ENCODE peak calls at places on chromosomes 1 and 21, in four cellular contexts. E is H54; S is omental fat pad; V is stimulated activated CD4-positive, alpha-beta T cell treated with anti-CD3 and anti-CD28 coated beads, Interleukin-1b, Interleukin-23, amount 100 ng/mL, for 24 hours. W is an unnamed sample.

GRCh38 chr1:244794071-244794470 is 41.4 kb upstream of the COX20 start:
- DNase-seq in V (no peak), E (no peak), S (no peak), W (no peak)

GRCh38 chr1:9872430-9873165 is 37.5 kb downstream of the CTNNBIP1 start:
- DNase-seq in E (peak), V (no peak), S (no peak), W (no peak)

GRCh38 chr1:211247921-211248320 is 11.2 kb upstream of the RCOR3 start:
- DNase-seq in E (no peak), S (no peak), V (no peak), W (no peak)

GRCh38 chr1:3471356-3472087 is 17.1 kb downstream of the ARHGEF16 start:
- DNase-seq in S (no peak), V (no peak), E (no peak), W (peak)

GRCh38 chr21:41616063-41616591 is 108.2 kb upstream of the TMPRSS2 start:
- DNase-seq in V (no peak), S (no peak), E (peak), W (no peak)

GRCh38 chr1:100394286-100394685 is 42.0 kb downstream of the CDC14A start:
- DNase-seq in V (no peak), E (no peak), S (no peak), W (no peak)

GRCh38 chr21:29523646-29524045 is 224.9 kb downstream of the BACH1 start:
- DNase-seq in S (no peak), V (no peak), E (no peak), W (no peak)

GRCh38 chr1:232499151-232499550 is 130.8 kb downstream of the SIPA1L2 start:
- DNase-seq in V (no peak), S (no peak), E (no peak), W (no peak)

GRCh38 chr21:16838330-16838729 is 674.5 kb upstream of the CXADR start:
- DNase-seq in V (no peak), S (no peak), E (no peak), W (no peak)

GRCh38 chr21:34545079-34545884 is 33.3 kb upstream of the KCNE1 start:
- DNase-seq in E (peak), S (no peak), V (no peak), W (peak)

GRCh38 chr1:223445402-223445801 is 52.2 kb downstream of the CCDC185 start:
- DNase-seq in E (no peak), V (no peak), S (no peak), W (no peak)

GRCh38 chr1:220775238-220775853 is 11.4 kb upstream of the MTARC1 start:
- DNase-seq in V (peak), E (peak), S (no peak), W (peak)

GRCh38 chr1:19222979-19223824 is 13.1 kb upstream of the UBR4 start:
- DNase-seq in E (peak), S (no peak), V (no peak), W (no peak)

GRCh38 chr1:203158967-203159665 is 16.5 kb downstream of the MYBPH start:
- DNase-seq in E (no peak), V (no peak), S (no peak), W (no peak)

GRCh38 chr21:15992171-15992570 is 262.4 kb downstream of the USP25 start:
- DNase-seq in V (no peak), S (no peak), E (peak), W (no peak)

GRCh38 chr1:91809267-91809666 is 76.7 kb downstream of the TGFBR3 start:
- DNase-seq in S (no peak), E (no peak), V (no peak), W (no peak)

GRCh38 chr21:45449658-45450502 is 44.9 kb downstream of the COL18A1 start:
- DNase-seq in E (no peak), S (no peak), V (no peak), W (no peak)

GRCh38 chr1:6519935-6520621 is 28.6 kb upstream of the PLEKHG5 start:
- DNase-seq in S (no peak), E (peak), V (no peak), W (no peak)

GRCh38 chr1:30888391-30888790 is 20.2 kb downstream of the SDC3 start:
- DNase-seq in E (no peak), S (no peak), V (no peak), W (no peak)

GRCh38 chr1:184019506-184019905 is 18.0 kb downstream of the COLGALT2 start:
- DNase-seq in E (no peak), V (no peak), S (no peak), W (no peak)

GRCh38 chr1:1024421-1025415 is 4.8 kb downstream of the AGRN start:
- DNase-seq in V (no peak), E (peak), S (no peak), W (peak)

GRCh38 chr1:227124461-227124860 is 184.4 kb downstream of the COQ8A start:
- DNase-seq in E (no peak), S (no peak), V (no peak), W (no peak)

GRCh38 chr1:9902060-9902452 is 8.0 kb downstream of the CTNNBIP1 start:
- DNase-seq in S (no peak), V (no peak), E (no peak), W (no peak)

GRCh38 chr1:18234790-18235242 is 127.2 kb downstream of the IGSF21 start:
- DNase-seq in V (no peak), E (peak), S (no peak), W (peak)

GRCh38 chr1:30371179-30371788 is 352.1 kb downstream of the MATN1 start:
- DNase-seq in E (no peak), V (no peak), S (no peak), W (no peak)

W was measured in HTR-8/SVneo.